ENCODE peak calls at places on chromosome 5, in ten cellular contexts. One of them, this sample, is unnamed.

GRCh38 chr5:74017112-74017511 is 391.1 kb downstream of the ARHGEF28 start:
- DNase-seq in fibroblast of lung: no peak
- DNase-seq in COR-L47: no peak
- DNase-seq in hippocampal formation: no peak
- DNase-seq in GDM1: no peak
- DNase-seq in NCI-H1092 treated with DMSO at 0.1 percent for 48 hours: no peak
- DNase-seq in Kasumi-1: no peak
- DNase-seq in NCI-H69: peak; percentile 95
- DNase-seq in stimulated activated CD8-positive, alpha-beta memory T cell treated with anti-CD3 and anti-CD28 coated beads, Interleukin-4, amount 100 ng/mL, for 1 hour: no peak
- DNase-seq in stimulated activated CD4-positive, alpha-beta T cell treated with anti-CD3 and anti-CD28 coated beads, Interleukin-2, amount 100 ng/mL, for 48 hours: no peak
- DNase-seq in this sample: no peak

GRCh38 chr5:31106259-31106658 is 87.2 kb upstream of the CDH6 start:
- DNase-seq in fibroblast of lung: no peak
- DNase-seq in COR-L47: no peak
- DNase-seq in hippocampal formation: no peak
- DNase-seq in GDM1: no peak
- DNase-seq in NCI-H1092 treated with DMSO at 0.1 percent for 48 hours: no peak
- DNase-seq in Kasumi-1: no peak
- DNase-seq in NCI-H69: peak; percentile 79
- DNase-seq in stimulated activated CD8-positive, alpha-beta memory T cell treated with anti-CD3 and anti-CD28 coated beads, Interleukin-4, amount 100 ng/mL, for 1 hour: no peak
- DNase-seq in stimulated activated CD4-positive, alpha-beta T cell treated with anti-CD3 and anti-CD28 coated beads, Interleukin-2, amount 100 ng/mL, for 48 hours: no peak
- DNase-seq in this sample: no peak

GRCh38 chr5:106121972-106122605 is 1548.6 kb downstream of the EFNA5 start:
- DNase-seq in fibroblast of lung: no peak
- DNase-seq in COR-L47: no peak
- DNase-seq in hippocampal formation: no peak
- DNase-seq in GDM1: no peak
- DNase-seq in NCI-H1092 treated with DMSO at 0.1 percent for 48 hours: no peak
- DNase-seq in Kasumi-1: peak; percentile 16
- DNase-seq in NCI-H69: peak; percentile 51
- DNase-seq in stimulated activated CD8-positive, alpha-beta memory T cell treated with anti-CD3 and anti-CD28 coated beads, Interleukin-4, amount 100 ng/mL, for 1 hour: no peak
- DNase-seq in stimulated activated CD4-positive, alpha-beta T cell treated with anti-CD3 and anti-CD28 coated beads, Interleukin-2, amount 100 ng/mL, for 48 hours: peak; percentile 8
- DNase-seq in this sample: no peak

GRCh38 chr5:168883253-168883880 is 304.2 kb upstream of the PANK3 start:
- DNase-seq in fibroblast of lung: no peak
- DNase-seq in COR-L47: no peak
- DNase-seq in hippocampal formation: no peak
- DNase-seq in GDM1: no peak
- DNase-seq in NCI-H1092 treated with DMSO at 0.1 percent for 48 hours: no peak
- DNase-seq in Kasumi-1: no peak
- DNase-seq in NCI-H69: peak; percentile 45
- DNase-seq in stimulated activated CD8-positive, alpha-beta memory T cell treated with anti-CD3 and anti-CD28 coated beads, Interleukin-4, amount 100 ng/mL, for 1 hour: no peak
- DNase-seq in stimulated activated CD4-positive, alpha-beta T cell treated with anti-CD3 and anti-CD28 coated beads, Interleukin-2, amount 100 ng/mL, for 48 hours: no peak
- DNase-seq in this sample: no peak

GRCh38 chr5:109914906-109915305 is 225.2 kb downstream of the MAN2A1 start:
- DNase-seq in fibroblast of lung: no peak
- DNase-seq in COR-L47: no peak
- DNase-seq in hippocampal formation: no peak
- DNase-seq in GDM1: no peak
- DNase-seq in NCI-H1092 treated with DMSO at 0.1 percent for 48 hours: no peak
- DNase-seq in Kasumi-1: no peak
- DNase-seq in NCI-H69: no peak
- DNase-seq in stimulated activated CD8-positive, alpha-beta memory T cell treated with anti-CD3 and anti-CD28 coated beads, Interleukin-4, amount 100 ng/mL, for 1 hour: no peak
- DNase-seq in stimulated activated CD4-positive, alpha-beta T cell treated with anti-CD3 and anti-CD28 coated beads, Interleukin-2, amount 100 ng/mL, for 48 hours: no peak
- DNase-seq in this sample: no peak

GRCh38 chr5:11617080-11617479 is 287.2 kb downstream of the CTNND2 start:
- DNase-seq in fibroblast of lung: no peak
- DNase-seq in COR-L47: no peak
- DNase-seq in hippocampal formation: no peak
- DNase-seq in GDM1: no peak
- DNase-seq in NCI-H1092 treated with DMSO at 0.1 percent for 48 hours: no peak
- DNase-seq in Kasumi-1: no peak
- DNase-seq in NCI-H69: no peak
- DNase-seq in stimulated activated CD8-positive, alpha-beta memory T cell treated with anti-CD3 and anti-CD28 coated beads, Interleukin-4, amount 100 ng/mL, for 1 hour: no peak
- DNase-seq in stimulated activated CD4-positive, alpha-beta T cell treated with anti-CD3 and anti-CD28 coated beads, Interleukin-2, amount 100 ng/mL, for 48 hours: no peak
- DNase-seq in this sample: no peak

GRCh38 chr5:139806111-139806510 is 10.5 kb downstream of the PSD2 start:
- DNase-seq in fibroblast of lung: no peak
- DNase-seq in COR-L47: no peak
- DNase-seq in hippocampal formation: no peak
- DNase-seq in GDM1: no peak
- DNase-seq in NCI-H1092 treated with DMSO at 0.1 percent for 48 hours: no peak
- DNase-seq in Kasumi-1: no peak
- DNase-seq in NCI-H69: no peak
- DNase-seq in stimulated activated CD8-positive, alpha-beta memory T cell treated with anti-CD3 and anti-CD28 coated beads, Interleukin-4, amount 100 ng/mL, for 1 hour: no peak
- DNase-seq in stimulated activated CD4-positive, alpha-beta T cell treated with anti-CD3 and anti-CD28 coated beads, Interleukin-2, amount 100 ng/mL, for 48 hours: no peak
- DNase-seq in this sample: no peak

GRCh38 chr5:3642231-3642630 is 46.6 kb downstream of the IRX1 start:
- DNase-seq in fibroblast of lung: no peak
- DNase-seq in COR-L47: no peak
- DNase-seq in hippocampal formation: no peak
- DNase-seq in GDM1: no peak
- DNase-seq in NCI-H1092 treated with DMSO at 0.1 percent for 48 hours: no peak
- DNase-seq in Kasumi-1: no peak
- DNase-seq in NCI-H69: no peak
- DNase-seq in stimulated activated CD8-positive, alpha-beta memory T cell treated with anti-CD3 and anti-CD28 coated beads, Interleukin-4, amount 100 ng/mL, for 1 hour: no peak
- DNase-seq in stimulated activated CD4-positive, alpha-beta T cell treated with anti-CD3 and anti-CD28 coated beads, Interleukin-2, amount 100 ng/mL, for 48 hours: no peak
- DNase-seq in this sample: no peak

GRCh38 chr5:67165524-67166459 is 30.8 kb downstream of the CD180 start:
- DNase-seq in fibroblast of lung: peak; percentile 83
- DNase-seq in COR-L47: no peak
- DNase-seq in hippocampal formation: peak; percentile 73
- DNase-seq in GDM1: no peak
- DNase-seq in NCI-H1092 treated with DMSO at 0.1 percent for 48 hours: no peak
- DNase-seq in Kasumi-1: peak; percentile 92
- DNase-seq in NCI-H69: peak; percentile 24
- DNase-seq in stimulated activated CD8-positive, alpha-beta memory T cell treated with anti-CD3 and anti-CD28 coated beads, Interleukin-4, amount 100 ng/mL, for 1 hour: peak; percentile 45
- DNase-seq in stimulated activated CD4-positive, alpha-beta T cell treated with anti-CD3 and anti-CD28 coated beads, Interleukin-2, amount 100 ng/mL, for 48 hours: peak; percentile 76
- DNase-seq in this sample: peak; percentile 84

GRCh38 chr5:130546216-130546615 is 618.8 kb downstream of the HINT1 start:
- DNase-seq in fibroblast of lung: no peak
- DNase-seq in COR-L47: no peak
- DNase-seq in hippocampal formation: no peak
- DNase-seq in GDM1: no peak
- DNase-seq in NCI-H1092 treated with DMSO at 0.1 percent for 48 hours: no peak
- DNase-seq in Kasumi-1: no peak
- DNase-seq in NCI-H69: no peak
- DNase-seq in stimulated activated CD8-positive, alpha-beta memory T cell treated with anti-CD3 and anti-CD28 coated beads, Interleukin-4, amount 100 ng/mL, for 1 hour: no peak
- DNase-seq in stimulated activated CD4-positive, alpha-beta T cell treated with anti-CD3 and anti-CD28 coated beads, Interleukin-2, amount 100 ng/mL, for 48 hours: no peak
- DNase-seq in this sample: no peak

GRCh38 chr5:87825583-87825982 is 412.9 kb upstream of the CCNH start:
- DNase-seq in fibroblast of lung: no peak
- DNase-seq in COR-L47: no peak
- DNase-seq in hippocampal formation: no peak
- DNase-seq in GDM1: no peak
- DNase-seq in NCI-H1092 treated with DMSO at 0.1 percent for 48 hours: no peak
- DNase-seq in Kasumi-1: no peak
- DNase-seq in NCI-H69: peak; percentile 95
- DNase-seq in stimulated activated CD8-positive, alpha-beta memory T cell treated with anti-CD3 and anti-CD28 coated beads, Interleukin-4, amount 100 ng/mL, for 1 hour: no peak
- DNase-seq in stimulated activated CD4-positive, alpha-beta T cell treated with anti-CD3 and anti-CD28 coated beads, Interleukin-2, amount 100 ng/mL, for 48 hours: no peak
- DNase-seq in this sample: no peak

GRCh38 chr5:370311-370958 is 48.9 kb downstream of the AHRR start:
- DNase-seq in fibroblast of lung: no peak
- DNase-seq in COR-L47: no peak
- DNase-seq in hippocampal formation: no peak
- DNase-seq in GDM1: no peak
- DNase-seq in NCI-H1092 treated with DMSO at 0.1 percent for 48 hours: no peak
- DNase-seq in Kasumi-1: no peak
- DNase-seq in NCI-H69: no peak
- DNase-seq in stimulated activated CD8-positive, alpha-beta memory T cell treated with anti-CD3 and anti-CD28 coated beads, Interleukin-4, amount 100 ng/mL, for 1 hour: no peak
- DNase-seq in stimulated activated CD4-positive, alpha-beta T cell treated with anti-CD3 and anti-CD28 coated beads, Interleukin-2, amount 100 ng/mL, for 48 hours: no peak
- DNase-seq in this sample: no peak

GRCh38 chr5:168776023-168776422 is 196.9 kb upstream of the PANK3 start:
- DNase-seq in fibroblast of lung: no peak
- DNase-seq in COR-L47: no peak
- DNase-seq in hippocampal formation: no peak
- DNase-seq in GDM1: no peak
- DNase-seq in NCI-H1092 treated with DMSO at 0.1 percent for 48 hours: no peak
- DNase-seq in Kasumi-1: no peak
- DNase-seq in NCI-H69: peak; percentile 37
- DNase-seq in stimulated activated CD8-positive, alpha-beta memory T cell treated with anti-CD3 and anti-CD28 coated beads, Interleukin-4, amount 100 ng/mL, for 1 hour: no peak
- DNase-seq in stimulated activated CD4-positive, alpha-beta T cell treated with anti-CD3 and anti-CD28 coated beads, Interleukin-2, amount 100 ng/mL, for 48 hours: no peak
- DNase-seq in this sample: no peak

GRCh38 chr5:115098041-115098702 is 71.5 kb downstream of the TRIM36 start:
- DNase-seq in fibroblast of lung: peak; percentile 69
- DNase-seq in COR-L47: peak; percentile 29
- DNase-seq in hippocampal formation: peak; percentile 10
- DNase-seq in GDM1: peak; percentile 30
- DNase-seq in NCI-H1092 treated with DMSO at 0.1 percent for 48 hours: peak; percentile 26
- DNase-seq in Kasumi-1: peak; percentile 83
- DNase-seq in NCI-H69: peak; percentile 65
- DNase-seq in stimulated activated CD8-positive, alpha-beta memory T cell treated with anti-CD3 and anti-CD28 coated beads, Interleukin-4, amount 100 ng/mL, for 1 hour: no peak
- DNase-seq in stimulated activated CD4-positive, alpha-beta T cell treated with anti-CD3 and anti-CD28 coated beads, Interleukin-2, amount 100 ng/mL, for 48 hours: peak; percentile 11
- DNase-seq in this sample: no peak

GRCh38 chr5:70491-70890 is 21.5 kb upstream of the PLEKHG4B start:
- DNase-seq in fibroblast of lung: no peak
- DNase-seq in COR-L47: no peak
- DNase-seq in hippocampal formation: no peak
- DNase-seq in GDM1: no peak
- DNase-seq in NCI-H1092 treated with DMSO at 0.1 percent for 48 hours: no peak
- DNase-seq in Kasumi-1: no peak
- DNase-seq in NCI-H69: no peak
- DNase-seq in stimulated activated CD8-positive, alpha-beta memory T cell treated with anti-CD3 and anti-CD28 coated beads, Interleukin-4, amount 100 ng/mL, for 1 hour: no peak
- DNase-seq in stimulated activated CD4-positive, alpha-beta T cell treated with anti-CD3 and anti-CD28 coated beads, Interleukin-2, amount 100 ng/mL, for 48 hours: no peak
- DNase-seq in this sample: no peak

GRCh38 chr5:5619546-5619945 is 197.1 kb downstream of the ICE1 start:
- DNase-seq in fibroblast of lung: no peak
- DNase-seq in COR-L47: no peak
- DNase-seq in hippocampal formation: no peak
- DNase-seq in GDM1: no peak
- DNase-seq in NCI-H1092 treated with DMSO at 0.1 percent for 48 hours: no peak
- DNase-seq in Kasumi-1: no peak
- DNase-seq in NCI-H69: no peak
- DNase-seq in stimulated activated CD8-positive, alpha-beta memory T cell treated with anti-CD3 and anti-CD28 coated beads, Interleukin-4, amount 100 ng/mL, for 1 hour: no peak
- DNase-seq in stimulated activated CD4-positive, alpha-beta T cell treated with anti-CD3 and anti-CD28 coated beads, Interleukin-2, amount 100 ng/mL, for 48 hours: no peak
- DNase-seq in this sample: no peak

GRCh38 chr5:54520438-54520846 is 2.9 kb downstream of the SNX18 start:
- DNase-seq in fibroblast of lung: peak; percentile 47
- DNase-seq in COR-L47: no peak
- DNase-seq in hippocampal formation: peak; percentile 18
- DNase-seq in GDM1: peak; percentile 47
- DNase-seq in NCI-H1092 treated with DMSO at 0.1 percent for 48 hours: no peak
- DNase-seq in Kasumi-1: peak; percentile 67
- DNase-seq in NCI-H69: no peak
- DNase-seq in stimulated activated CD8-positive, alpha-beta memory T cell treated with anti-CD3 and anti-CD28 coated beads, Interleukin-4, amount 100 ng/mL, for 1 hour: no peak
- DNase-seq in stimulated activated CD4-positive, alpha-beta T cell treated with anti-CD3 and anti-CD28 coated beads, Interleukin-2, amount 100 ng/mL, for 48 hours: no peak
- DNase-seq in this sample: peak; percentile 61

GRCh38 chr5:126477281-126477680 is 54.1 kb downstream of the GRAMD2B start:
- DNase-seq in fibroblast of lung: no peak
- DNase-seq in COR-L47: no peak
- DNase-seq in hippocampal formation: no peak
- DNase-seq in GDM1: no peak
- DNase-seq in NCI-H1092 treated with DMSO at 0.1 percent for 48 hours: no peak
- DNase-seq in Kasumi-1: no peak
- DNase-seq in NCI-H69: no peak
- DNase-seq in stimulated activated CD8-positive, alpha-beta memory T cell treated with anti-CD3 and anti-CD28 coated beads, Interleukin-4, amount 100 ng/mL, for 1 hour: no peak
- DNase-seq in stimulated activated CD4-positive, alpha-beta T cell treated with anti-CD3 and anti-CD28 coated beads, Interleukin-2, amount 100 ng/mL, for 48 hours: no peak
- DNase-seq in this sample: no peak

GRCh38 chr5:102716017-102716416 is 39.1 kb upstream of the PAM start:
- DNase-seq in fibroblast of lung: no peak
- DNase-seq in COR-L47: no peak
- DNase-seq in hippocampal formation: no peak
- DNase-seq in GDM1: no peak
- DNase-seq in NCI-H1092 treated with DMSO at 0.1 percent for 48 hours: no peak
- DNase-seq in Kasumi-1: no peak
- DNase-seq in NCI-H69: no peak
- DNase-seq in stimulated activated CD8-positive, alpha-beta memory T cell treated with anti-CD3 and anti-CD28 coated beads, Interleukin-4, amount 100 ng/mL, for 1 hour: no peak
- DNase-seq in stimulated activated CD4-positive, alpha-beta T cell treated with anti-CD3 and anti-CD28 coated beads, Interleukin-2, amount 100 ng/mL, for 48 hours: no peak
- DNase-seq in this sample: no peak